ENCODE peak calls at places on chromosomes 7 and 10, in nine cellular contexts. T is stomach, O is IMR-90, V is cardiac muscle cell, H is tibial nerve, J is GM06990, P is Panc1, X is left ventricle myocardium inferior, E is aorta. A is an unnamed sample.

GRCh38 chr10:6958723-6959122 is 378.6 kb upstream of the PRKCQ start:
- DNase-seq in H (no peak), X (no peak), T (no peak), E (no peak), O (no peak), J (no peak), P (no peak), V (no peak), A (no peak)

GRCh38 chr7:29641651-29642050 is 78.0 kb downstream of the PRR15 start:
- DNase-seq in E (peak; percentile 49), T (no peak), P (no peak), V (no peak), H (no peak), X (no peak), J (no peak), O (no peak), A (no peak)

GRCh38 chr7:102289051-102289450 is 2.4 kb downstream of the SH2B2 start:
- DNase-seq in O (no peak), J (peak; percentile 71), E (no peak), P (no peak), V (no peak), H (no peak), X (no peak), T (no peak), A (no peak)

GRCh38 chr7:8058322-8058721 is 89.7 kb downstream of the GLCCI1 start:
- DNase-seq in V (no peak), O (no peak), J (no peak), T (no peak), H (no peak), P (no peak), E (no peak), X (no peak), A (no peak)

GRCh38 chr7:26948617-26949118 is 84.3 kb upstream of the SKAP2 start:
- DNase-seq in H (no peak), J (no peak), E (no peak), O (no peak), X (no peak), P (no peak), T (no peak), V (no peak), A (no peak)

GRCh38 chr10:11433657-11434056 is 177.8 kb downstream of the USP6NL start:
- DNase-seq in X (no peak), J (no peak), H (no peak), V (no peak), P (no peak), O (no peak), E (no peak), T (no peak), A (no peak)

GRCh38 chr7:44867073-44867990 is 18.0 kb downstream of the PURB start:
- DNase-seq in T (no peak), J (no peak), V (peak; percentile 84), P (peak; percentile 75), H (no peak), O (peak; percentile 91), E (no peak), X (no peak), A (no peak)

GRCh38 chr7:71472962-71473361 is 341.0 kb downstream of the GALNT17 start:
- DNase-seq in P (no peak), H (no peak), X (no peak), E (no peak), T (no peak), O (no peak), V (no peak), J (no peak), A (no peak)

GRCh38 chr10:12668634-12669033 is 319.3 kb downstream of the CAMK1D start:
- DNase-seq in E (no peak), T (no peak), H (no peak), O (no peak), X (no peak), V (no peak), P (no peak), J (no peak), A (no peak)

GRCh38 chr7:2980406-2981102 is 63.1 kb downstream of the CARD11 start:
- DNase-seq in O (no peak), E (peak; percentile 63), J (peak; percentile 34), X (no peak), H (no peak), V (no peak), P (no peak), T (no peak), A (no peak)

GRCh38 chr7:36670585-36671431 is 53.5 kb downstream of the AOAH start:
- DNase-seq in X (no peak), J (no peak), E (no peak), H (no peak), V (peak; percentile 77), P (peak; percentile 41), T (peak; percentile 64), O (peak; percentile 62), A (no peak)

GRCh38 chr10:1736180-1736971 is 949 bp downstream of the ADARB2 start:
- DNase-seq in T (no peak), V (no peak), H (no peak), X (no peak), E (no peak), O (no peak), P (no peak), J (peak; percentile 32), A (no peak)

GRCh38 chr10:57964371-57964770 is 303.3 kb downstream of the IPMK start:
- DNase-seq in E (no peak), X (peak; percentile 26), V (peak; percentile 11), P (no peak), O (peak; percentile 74), H (no peak), J (no peak), T (no peak), A (no peak)

GRCh38 chr7:83166-83840 is 109.1 kb upstream of the FAM20C start:
- DNase-seq in T (peak; percentile 16), P (no peak), V (no peak), O (no peak), X (no peak), H (peak; percentile 40), E (no peak), J (no peak), A (no peak)

GRCh38 chr10:3529691-3530090 is 255.3 kb downstream of the KLF6 start:
- DNase-seq in P (no peak), O (no peak), T (no peak), J (no peak), X (no peak), E (no peak), H (no peak), V (no peak), A (no peak)

GRCh38 chr7:16579216-16579615 is 52.6 kb downstream of the LRRC72 start:
- DNase-seq in X (no peak), H (no peak), T (no peak), O (no peak), V (no peak), E (no peak), J (no peak), P (no peak), A (no peak)

GRCh38 chr10:130463104-130463875 is 327.1 kb downstream of the GLRX3 start:
- DNase-seq in J (no peak), V (no peak), O (no peak), E (no peak), X (no peak), P (no peak), T (no peak), H (no peak), A (peak; percentile 72)

GRCh38 chr7:88280801-88281200 is 25.9 kb downstream of the STEAP4 start:
- DNase-seq in H (no peak), P (no peak), T (no peak), J (no peak), V (no peak), X (no peak), E (no peak), O (no peak), A (no peak)

GRCh38 chr7:144513332-144513731 is 109.8 kb upstream of the NOBOX start:
- DNase-seq in O (no peak), E (no peak), T (no peak), P (peak; percentile 13), X (no peak), H (no peak), V (peak; percentile 50), J (no peak), A (no peak)

GRCh38 chr7:47435889-47436312 is 146.0 kb downstream of the TNS3 start:
- DNase-seq in T (peak; percentile 70), P (peak; percentile 65), X (peak; percentile 63), V (peak; percentile 88), J (no peak), H (peak; percentile 69), O (peak; percentile 81), E (peak; percentile 77), A (no peak)

GRCh38 chr10:133088524-133089460 is 1.1 kb downstream of the ADGRA1 start:
- DNase-seq in X (no peak), J (no peak), O (no peak), P (no peak), T (no peak), V (no peak), E (no peak), H (no peak), A (no peak)
- H3K4me3 ChIP-seq in X (peak overlapping the region; percentile 41), J (no peak overlapping the region), O (no peak overlapping the region), P (no peak overlapping the region), T (no peak overlapping the region), V (peak overlapping the region; percentile 32), E (no peak overlapping the region), H (peak overlapping the region; percentile 23), A (no peak overlapping the region)

DNA sequence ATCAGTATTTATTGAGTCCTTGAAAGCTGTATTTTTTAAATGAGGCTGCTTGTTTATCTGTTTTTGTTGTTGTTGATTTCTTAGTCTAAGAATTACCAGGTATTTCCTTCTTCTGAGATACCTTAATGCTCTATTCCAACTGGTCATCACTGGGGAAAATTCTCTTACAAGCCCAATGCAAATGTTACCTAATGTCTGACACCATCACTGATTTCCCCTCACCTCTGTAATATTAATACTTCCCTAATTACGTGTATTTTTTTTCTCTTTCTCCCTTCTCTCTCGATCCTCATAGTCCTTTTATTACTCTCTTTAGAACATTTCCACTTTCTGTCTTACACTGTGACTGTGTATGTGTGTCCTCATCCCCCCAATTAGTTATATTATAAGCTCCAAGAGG is 13.9 kb downstream of the HDAC9 start:
- DNase-seq in E (no peak), J (no peak), P (no peak), H (no peak), T (no peak), V (no peak), X (no peak), O (peak; percentile 4), A (no peak)
- H3K4me3 ChIP-seq in E (peak overlapping the region; percentile 40), J (peak overlapping the region; percentile 63), P (peak overlapping the region; percentile 57), H (no peak overlapping the region), T (no peak overlapping the region), V (no peak overlapping the region), X (peak overlapping the region; percentile 49), O (peak overlapping the region; percentile 68), A (no peak overlapping the region)

GRCh38 chr7:133678137-133678814 is 425.4 kb downstream of the EXOC4 start:
- DNase-seq in P (no peak), X (no peak), H (no peak), J (no peak), T (no peak), E (no peak), O (no peak), V (no peak), A (no peak)
- H3K4me3 ChIP-seq in P (no peak overlapping the region), X (no peak overlapping the region), H (no peak overlapping the region), J (no peak overlapping the region), T (no peak overlapping the region), E (no peak overlapping the region), O (no peak overlapping the region), V (no peak overlapping the region), A (no peak overlapping the region)

DNA sequence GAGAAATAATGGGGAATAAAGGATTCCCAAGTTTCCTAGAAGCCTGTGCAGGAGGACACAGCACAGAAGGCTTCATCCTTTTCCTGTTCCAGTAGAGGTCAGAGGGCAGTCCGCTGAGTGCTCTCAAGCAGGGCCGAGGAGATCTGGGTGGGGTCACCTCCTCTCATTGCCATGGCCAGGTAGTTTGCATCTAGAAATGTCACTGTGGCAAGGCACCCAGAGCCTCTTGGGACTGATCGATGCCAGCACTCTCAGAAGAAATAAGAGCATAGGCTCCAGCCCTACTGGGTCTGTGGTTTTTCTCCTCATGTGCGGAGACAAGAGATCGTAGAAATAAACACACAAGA is 7.9 kb downstream of the NUB1 start:
- DNase-seq in T (no peak), P (no peak), O (no peak), J (peak; percentile 59), V (no peak), H (no peak), E (no peak), X (no peak), A (no peak)
- H3K4me3 ChIP-seq in T (peak overlapping the region; percentile 36), P (peak overlapping the region; percentile 43), O (no peak overlapping the region), J (peak overlapping the region; percentile 50), V (no peak overlapping the region), H (no peak overlapping the region), E (no peak overlapping the region), X (peak overlapping the region; percentile 56), A (peak overlapping the region; percentile 24)

A was measured in vagina.